ENCODE peak calls at places on chromosomes 4 and X, in six cellular contexts. V is T-helper 9 cell; T is neuronal stem cell; E is upper lobe of right lung; W is ureter; M is stimulated activated CD4-positive, alpha-beta T cell treated with anti-CD3 and anti-CD28 coated beads, TNF-alpha, amount 100 ng/mL, for 48 hours. C is an unnamed sample.

GRCh38 chr4:38334791-38335190 is 329.2 kb upstream of the KLF3 start:
- DNase-seq in T (no peak), W (no peak), E (no peak), V (no peak), M (no peak), C (no peak)

GRCh38 chr4:2102045-2102883 is 43.1 kb downstream of the NAT8L start:
- DNase-seq in M (no peak), T (no peak), V (no peak), E (no peak), W (no peak), C (no peak)

GRCh38 chr4:109745830-109746229 is 16.0 kb upstream of the PLA2G12A start:
- DNase-seq in E (no peak), T (no peak), W (no peak), V (no peak), M (no peak), C (no peak)

GRCh38 chr4:8592366-8593267 is at the start of gene CPZ:
- DNase-seq in E (no peak), T (peak), V (no peak), W (no peak), M (no peak), C (no peak)

GRCh38 chrX:123175366-123176122 is 8.5 kb upstream of the GRIA3 start:
- DNase-seq in V (no peak), E (no peak), W (no peak), T (no peak), M (no peak), C (no peak)

GRCh38 chr4:47413515-47413914 is 50.0 kb downstream of the COMMD8 start:
- DNase-seq in V (no peak), M (no peak), E (no peak), W (no peak), T (no peak), C (no peak)

GRCh38 chr4:122450847-122451246 is 5.7 kb downstream of the IL2 start:
- DNase-seq in M (no peak), V (no peak), E (no peak), W (no peak), T (peak), C (peak)

GRCh38 chr4:57378766-57379165 is 268.6 kb upstream of the IGFBP7 start:
- DNase-seq in V (no peak), E (no peak), M (no peak), W (no peak), T (no peak), C (no peak)

GRCh38 chr4:69936566-69936965 is 5.7 kb downstream of the CSN1S1 start:
- DNase-seq in E (no peak), T (no peak), M (no peak), V (no peak), W (no peak), C (no peak)

GRCh38 chrX:88881536-88881935 is 134.5 kb downstream of the CPXCR1 start:
- DNase-seq in T (no peak), V (no peak), E (no peak), M (no peak), W (no peak), C (no peak)

GRCh38 chr4:6804082-6804752 is 21.7 kb downstream of the KIAA0232 start:
- DNase-seq in M (no peak), E (no peak), T (no peak), W (no peak), V (no peak), C (no peak)

GRCh38 chrX:39204945-39205344 is 403.7 kb downstream of the MID1IP1 start:
- DNase-seq in W (no peak), M (peak), E (no peak), T (no peak), V (no peak), C (peak)

GRCh38 chrX:151153086-151153485 is 23.3 kb upstream of the GPR50 start:
- DNase-seq in M (no peak), V (no peak), T (peak), W (no peak), E (no peak), C (no peak)

GRCh38 chr4:105461221-105462041 is 12.4 kb downstream of the PPA2 start:
- DNase-seq in W (no peak), V (no peak), T (no peak), M (no peak), E (no peak), C (no peak)

GRCh38 chr4:99635601-99636000 is 22.0 kb downstream of the C4orf54 start:
- DNase-seq in W (no peak), M (no peak), T (no peak), V (no peak), E (no peak), C (no peak)